ENCODE peak calls at places on chromosomes 2 and 18, in ten cellular contexts. U is NCI-H1092 treated with DMSO at 0.1 percent for 48 hours, M is fibroblast of the conjunctiva, P is kidney epithelial cell, C is GM19239, I is Caki2, B is MV-4-11, Y is nephron progenitor cell, K is HFF-Myc, S is NCI-H1694 treated with DMSO at 0.1 percent for 48 hours. H is an unnamed sample.

GRCh38 chr18:55635439-55635838 is 47.4 kb upstream of the TCF4 start:
- DNase-seq in U (no peak), M (no peak), P (no peak), C (no peak), I (no peak), B (peak; percentile 32), Y (no peak), K (no peak), S (no peak), H (no peak)

GRCh38 chr18:10860382-10860781 is 289.0 kb downstream of the PIEZO2 start:
- DNase-seq in U (no peak), M (no peak), P (no peak), C (no peak), I (no peak), B (no peak), Y (no peak), K (no peak), S (no peak), H (no peak)

GRCh38 chr2:73077424-73077795 is 5.9 kb upstream of the SFXN5 start:
- DNase-seq in U (no peak), M (no peak), P (no peak), C (no peak), I (peak; percentile 52), B (no peak), Y (no peak), K (no peak), S (no peak), H (no peak)

GRCh38 chr2:195575879-195576391 is 81.1 kb upstream of the SLC39A10 start:
- DNase-seq in U (peak; percentile 43), M (peak; percentile 66), P (peak; percentile 73), C (no peak), I (peak; percentile 77), B (peak; percentile 43), Y (no peak), K (peak; percentile 57), S (no peak), H (no peak)

GRCh38 chr18:47411159-47411558 is 159.7 kb upstream of the SKOR2 start:
- DNase-seq in U (no peak), M (no peak), P (no peak), C (no peak), I (no peak), B (no peak), Y (no peak), K (no peak), S (no peak), H (no peak)

GRCh38 chr2:232831496-232831895 is 38.6 kb upstream of the SNORC start:
- DNase-seq in U (no peak), M (no peak), P (no peak), C (no peak), I (no peak), B (no peak), Y (no peak), K (no peak), S (no peak), H (no peak)

GRCh38 chr2:18362696-18363095 is 197.8 kb downstream of the RDH14 start:
- DNase-seq in U (no peak), M (no peak), P (no peak), C (no peak), I (no peak), B (no peak), Y (no peak), K (no peak), S (no peak), H (no peak)

GRCh38 chr2:72993147-72993546 is 75.8 kb downstream of the EMX1 start:
- DNase-seq in U (peak; percentile 8), M (no peak), P (no peak), C (peak; percentile 65), I (peak; percentile 31), B (peak; percentile 31), Y (peak; percentile 59), K (no peak), S (peak; percentile 20), H (peak; percentile 36)

GRCh38 chr18:78970774-78971333 is 8.8 kb upstream of the SALL3 start:
- DNase-seq in U (no peak), M (no peak), P (no peak), C (no peak), I (no peak), B (no peak), Y (no peak), K (no peak), S (no peak), H (no peak)

GRCh38 chr2:29703336-29703735 is 218.1 kb downstream of the ALK start:
- DNase-seq in U (no peak), M (no peak), P (no peak), C (no peak), I (no peak), B (no peak), Y (no peak), K (no peak), S (no peak), H (no peak)

GRCh38 chr18:36457683-36458082 is 160.2 kb downstream of the FHOD3 start:
- DNase-seq in U (no peak), M (no peak), P (no peak), C (no peak), I (no peak), B (no peak), Y (no peak), K (no peak), S (no peak), H (no peak)

GRCh38 chr2:201532686-201533304 is 81.3 kb downstream of the STRADB start:
- DNase-seq in U (no peak), M (peak; percentile 8), P (peak; percentile 57), C (peak; percentile 5), I (no peak), B (peak; percentile 97), Y (no peak), K (peak; percentile 59), S (no peak), H (no peak)

GRCh38 chr2:111122631-111123421 is 2.1 kb downstream of the BCL2L11 start:
- DNase-seq in U (peak; percentile 41), M (peak; percentile 64), P (no peak), C (no peak), I (peak; percentile 68), B (peak; percentile 33), Y (peak; percentile 69), K (no peak), S (no peak), H (peak; percentile 87)

GRCh38 chr2:151657667-151658076 is 76.6 kb downstream of the NEB start:
- DNase-seq in U (no peak), M (no peak), P (no peak), C (no peak), I (no peak), B (no peak), Y (no peak), K (no peak), S (no peak), H (no peak)

GRCh38 chr18:72174972-72175649 is 369.0 kb downstream of the CBLN2 start:
- DNase-seq in U (no peak), M (peak; percentile 63), P (no peak), C (no peak), I (no peak), B (no peak), Y (no peak), K (no peak), S (no peak), H (no peak)

GRCh38 chr2:58896600-58896999 is 655.5 kb upstream of the FANCL start:
- DNase-seq in U (no peak), M (peak; percentile 49), P (no peak), C (no peak), I (no peak), B (no peak), Y (no peak), K (no peak), S (peak; percentile 7), H (no peak)

GRCh38 chr2:44130441-44130840 is 38.2 kb upstream of the PPM1B start:
- DNase-seq in U (no peak), M (no peak), P (no peak), C (no peak), I (no peak), B (peak; percentile 68), Y (no peak), K (no peak), S (no peak), H (no peak)

GRCh38 chr2:151907933-151908882 is 80.0 kb upstream of the ARL5A start:
- DNase-seq in U (no peak), M (no peak), P (no peak), C (no peak), I (no peak), B (no peak), Y (no peak), K (no peak), S (no peak), H (no peak)

GRCh38 chr2:174984561-174984960 is 20.6 kb downstream of the CHN1 start:
- DNase-seq in U (no peak), M (no peak), P (no peak), C (no peak), I (no peak), B (no peak), Y (no peak), K (no peak), S (no peak), H (no peak)

GRCh38 chr18:39660141-39660540 is 2094.5 kb upstream of the CELF4 start:
- DNase-seq in U (no peak), M (no peak), P (no peak), C (no peak), I (no peak), B (no peak), Y (no peak), K (no peak), S (no peak), H (no peak)

GRCh38 chr18:9779630-9780029 is 71.5 kb downstream of the RAB31 start:
- DNase-seq in U (no peak), M (no peak), P (no peak), C (no peak), I (peak; percentile 23), B (peak; percentile 80), Y (no peak), K (no peak), S (no peak), H (no peak)

GRCh38 chr2:141195087-141195486 is 935.7 kb downstream of the LRP1B start:
- DNase-seq in U (no peak), M (no peak), P (no peak), C (no peak), I (no peak), B (peak; percentile 61), Y (no peak), K (no peak), S (no peak), H (no peak)

GRCh38 chr2:195331124-195331523 is 325.9 kb upstream of the SLC39A10 start:
- DNase-seq in U (no peak), M (no peak), P (no peak), C (no peak), I (no peak), B (no peak), Y (no peak), K (no peak), S (no peak), H (no peak)

GRCh38 chr2:68938938-68939337 is 13.8 kb downstream of the GKN2 start:
- DNase-seq in U (no peak), M (no peak), P (no peak), C (no peak), I (no peak), B (no peak), Y (no peak), K (no peak), S (no peak), H (no peak)

GRCh38 chr2:70553334-70553583 is 367 bp downstream of the TGFA start:
- DNase-seq in U (peak; percentile 51), M (no peak), P (no peak), C (no peak), I (no peak), B (no peak), Y (no peak), K (no peak), S (no peak), H (no peak)

GRCh38 chr2:179861027-179861776 is at the start of gene ZNF385B:
- DNase-seq in U (no peak), M (no peak), P (no peak), C (peak; percentile 9), I (peak; percentile 20), B (no peak), Y (peak; percentile 76), K (no peak), S (peak; percentile 3), H (peak; percentile 73)

GRCh38 chr2:39107724-39108273 is 13.1 kb downstream of the SOS1 start:
- DNase-seq in U (no peak), M (no peak), P (no peak), C (no peak), I (no peak), B (no peak), Y (no peak), K (no peak), S (no peak), H (no peak)

GRCh38 chr2:142716463-142717242 is 160.8 kb upstream of the KYNU start:
- DNase-seq in U (no peak), M (no peak), P (no peak), C (no peak), I (no peak), B (no peak), Y (peak; percentile 20), K (no peak), S (no peak), H (no peak)